ENCODE peak calls at places on chromosomes 6 and 20, in five cellular contexts. Y is GM12892, Z is GM12878, B is K562, E is H1. W is an unnamed sample.

GRCh38 chr20:54208492-54209044 is 681 bp downstream of the PFDN4 start:
- DNase-seq in Y (no peak), E (no peak), Z (no peak), B (no peak), W (no peak)

GRCh38 chr20:41232971-41233926 is 84.3 kb downstream of the ZHX3 start:
- DNase-seq in E (no peak), Y (no peak), B (no peak), Z (no peak), W (no peak)

GRCh38 chr20:35091808-35092523 is 641 bp downstream of the TRPC4AP start:
- DNase-seq in B (no peak), Z (no peak), Y (no peak), E (no peak), W (no peak)

GRCh38 chr20:24776755-24777271 is 172.3 kb upstream of the CST7 start:
- DNase-seq in B (no peak), Z (no peak), E (no peak), Y (no peak), W (no peak)

GRCh38 chr6:43970913-43971775 is 156.1 kb downstream of the MRPL14 start:
- DNase-seq in Z (no peak), Y (no peak), E (no peak), B (peak; percentile 72), W (no peak)

GRCh38 chr6:160534050-160534696 is 129.9 kb downstream of the LPA start:
- DNase-seq in B (peak; percentile 76), Z (no peak), Y (peak; percentile 8), E (peak; percentile 50), W (peak; percentile 7)

GRCh38 chr6:3159805-3160781 is 2.7 kb upstream of the TUBB2A start:
- DNase-seq in Z (no peak), Y (no peak), E (no peak), B (peak; percentile 56), W (no peak)

GRCh38 chr6:142702501-142703460 is 242.2 kb downstream of the HIVEP2 start:
- DNase-seq in Y (no peak), B (no peak), Z (no peak), E (no peak), W (no peak)

GRCh38 chr20:64035933-64036345 is at the start of gene C20orf204:
- DNase-seq in Z (no peak), E (no peak), B (peak; percentile 67), Y (no peak), W (no peak)

GRCh38 chr20:13422637-13423036 is 201.6 kb downstream of the ISM1 start:
- DNase-seq in B (no peak), Y (no peak), Z (no peak), E (no peak), W (no peak)

GRCh38 chr6:163554663-163555062 is 140.1 kb downstream of the QKI start:
- DNase-seq in B (peak; percentile 54), E (no peak), Y (no peak), Z (no peak), W (no peak)

GRCh38 chr20:20593447-20594170 is 118.8 kb downstream of the RALGAPA2 start:
- DNase-seq in E (peak; percentile 23), B (peak; percentile 4), Y (no peak), Z (no peak), W (peak; percentile 11)

GRCh38 chr6:158316022-158316421 is 3.8 kb downstream of the TULP4 start:
- DNase-seq in B (no peak), Y (no peak), E (no peak), Z (no peak), W (no peak)

GRCh38 chr6:145844933-145845531 is 30.4 kb upstream of the FBXO30 start:
- DNase-seq in B (no peak), E (no peak), Z (no peak), Y (no peak), W (no peak)

GRCh38 chr20:43949248-43949647 is 34.6 kb downstream of the TOX2 start:
- DNase-seq in B (no peak), E (no peak), Z (no peak), Y (no peak), W (no peak)

GRCh38 chr6:1231941-1232340 is 80.0 kb upstream of the FOXQ1 start:
- DNase-seq in E (no peak), B (no peak), Y (no peak), Z (no peak), W (no peak)

GRCh38 chr6:153965996-153966395 is 73.0 kb upstream of the OPRM1 start:
- DNase-seq in E (no peak), Z (no peak), B (no peak), Y (no peak), W (no peak)

GRCh38 chr6:36769676-36770499 is 69.4 kb downstream of the CPNE5 start:
- DNase-seq in B (no peak), Z (no peak), Y (no peak), E (no peak), W (no peak)
- TF ChIP-seq POLR2AphosphoS5 in B (no peak), Z (no peak), Y (no peak), E (no peak), W (no peak)

GRCh38 chr20:36956674-36957073 is 5.2 kb upstream of the SAMHD1 start:
- DNase-seq in Z (no peak), B (no peak), E (no peak), Y (no peak), W (no peak)

GRCh38 chr20:36950432-36951197 is 893 bp downstream of the SAMHD1 start:
- DNase-seq in E (no peak), Y (no peak), Z (no peak), B (peak; percentile 17), W (no peak)

GRCh38 chr20:36951977-36952738 is 650 bp upstream of the SAMHD1 start:
- DNase-seq in Z (no peak), E (no peak), B (no peak), Y (no peak), W (no peak)

GRCh38 chr20:36951198-36951976 is at the start of gene SAMHD1:
- DNase-seq in E (peak; percentile 97), Y (peak; percentile 99), B (peak; percentile 100), Z (peak; percentile 96), W (peak; percentile 99)
- TF ChIP-seq POLR2A in E (peak; percentile 51), Y (peak; percentile 73), B (peak; percentile 84), Z (peak; percentile 75), W (peak; percentile 52)

GRCh38 chr20:39880890-39881289 is 808.1 kb downstream of the MAFB start:
- DNase-seq in Y (no peak), B (no peak), Z (no peak), E (peak; percentile 9), W (no peak)
- TF ChIP-seq TAF1 in Y (no peak), B (no peak), Z (no peak), E (no peak), W (no peak)

GRCh38 chr6:11437824-11438459 is 99.6 kb upstream of the TMEM170B start:
- DNase-seq in Z (no peak), E (no peak), B (no peak), Y (no peak), W (no peak)
- TF ChIP-seq POLR2AphosphoS5 in Z (no peak), E (no peak), B (no peak), Y (no peak), W (no peak)

GRCh38 chr20:58389968-58390658 is 1.1 kb downstream of the VAPB start:
- DNase-seq in B (peak; percentile 63), Y (no peak), E (no peak), Z (no peak), W (no peak)

GRCh38 chr20:58388882-58389323 is at the start of gene VAPB:
- DNase-seq in E (peak; percentile 94), B (peak; percentile 99), Z (peak; percentile 88), Y (peak; percentile 79), W (peak; percentile 84)

GRCh38 chr20:58390659-58391035 is 1.6 kb downstream of the VAPB start:
- DNase-seq in E (no peak), B (no peak), Z (no peak), Y (no peak), W (no peak)

GRCh38 chr20:58388028-58388601 is 914 bp upstream of the VAPB start:
- DNase-seq in Z (no peak), B (no peak), Y (no peak), E (no peak), W (no peak)

GRCh38 chr20:58389324-58389967 is 417 bp downstream of the VAPB start:
- DNase-seq in Z (no peak), E (no peak), Y (peak; percentile 29), B (peak; percentile 77), W (peak; percentile 29)
- TF ChIP-seq POLR2A in Z (peak; percentile 79), E (no peak), Y (peak; percentile 65), B (peak; percentile 63), W (no peak)

GRCh38 chr20:50987493-50988210 is 29.0 kb downstream of the MOCS3 start:
- DNase-seq in Y (peak; percentile 58), Z (peak; percentile 16), B (peak; percentile 78), E (no peak), W (peak; percentile 54)
- TF ChIP-seq TAF1 in Y (no peak), Z (no peak), B (no peak), E (no peak), W (no peak)

GRCh38 chr6:37109714-37110454 is 60.1 kb upstream of the PIM1 start:
- DNase-seq in Y (no peak), Z (no peak), E (no peak), B (peak; percentile 58), W (no peak)
- TF ChIP-seq POLR2AphosphoS5 in Y (no peak), Z (no peak), E (no peak), B (no peak), W (no peak)

GRCh38 chr6:111972714-111973678 is 80.9 kb upstream of the CCN6 start:
- DNase-seq in B (no peak), Z (no peak), Y (no peak), E (no peak), W (no peak)
- TF ChIP-seq POLR2A in B (no peak), Z (no peak), Y (no peak), E (no peak), W (no peak)

DNA sequence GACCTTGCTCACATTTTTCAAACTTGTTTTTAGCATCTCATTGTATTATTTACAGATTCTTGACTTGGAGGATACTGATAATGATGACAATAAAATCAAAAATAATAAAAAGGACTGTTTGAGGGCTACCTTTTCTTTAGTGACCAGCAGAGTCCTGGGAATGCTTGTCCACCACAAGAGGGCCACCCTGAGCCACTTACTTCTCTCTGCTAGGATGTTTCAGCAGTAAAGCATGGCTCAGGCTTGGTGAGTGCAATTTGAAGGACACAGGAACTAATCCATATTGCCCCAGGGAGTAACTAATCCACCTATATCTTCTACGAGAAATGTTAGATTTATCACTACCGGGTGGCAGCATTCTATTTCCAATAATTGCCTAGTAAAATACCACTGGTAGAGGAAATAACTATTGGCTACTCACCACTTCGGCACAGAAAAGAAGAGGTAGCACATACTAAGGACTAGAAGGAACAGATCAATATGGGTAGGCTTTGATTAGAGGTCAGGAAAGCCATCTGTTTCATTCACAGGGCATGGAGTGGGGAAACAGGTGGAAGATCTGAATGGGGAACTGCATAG is 5.8 kb upstream of the KIAA0408 start:
- DNase-seq in Z (no peak), B (peak; percentile 39), E (no peak), Y (no peak), W (no peak)
- TF ChIP-seq TAF1 in Z (no peak), B (no peak), E (no peak), Y (no peak), W (no peak)

DNA sequence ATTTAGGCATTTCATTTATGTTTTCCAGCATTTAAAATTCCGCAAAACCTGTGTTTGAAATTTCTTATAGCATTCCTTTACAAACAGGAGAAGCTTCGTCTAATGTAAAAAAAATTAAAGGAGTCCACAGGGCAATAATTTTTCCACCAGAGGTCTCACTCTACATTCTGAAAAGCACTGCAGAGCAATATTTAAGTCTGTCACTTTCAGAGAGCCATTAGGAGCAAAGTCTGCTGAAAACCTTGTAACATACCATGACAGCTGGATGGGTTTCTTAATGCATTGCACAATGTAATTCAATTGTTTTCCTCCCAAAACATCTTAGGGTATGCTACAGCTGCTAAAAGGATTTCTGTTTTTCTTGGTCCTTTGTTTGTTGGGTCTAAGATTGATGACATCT is 18.0 kb downstream of the BAG2 start:
- DNase-seq in Y (no peak), Z (no peak), B (no peak), E (no peak), W (no peak)
- TF ChIP-seq POLR2AphosphoS5 in Y (no peak), Z (no peak), B (no peak), E (no peak), W (no peak)

W was measured in GM12891.